ENCODE peak calls at places on chromosomes 1 and 21, in ten cellular contexts. J is IMR-90, W is prostate gland, N is spleen, U is H1, Y is A549, P is tibial nerve, R is breast epithelium, M is ovary, H is heart left ventricle. I is an unnamed sample.
A peak's percentile ranks its signal among the peaks of the same experiment; 100 is the strongest.

GRCh38 chr1:1906185-1907097 is 8.6 kb upstream of the CALML6 start:
- DNase-seq in J (peak; percentile 75), W (peak; percentile 80), N (peak; percentile 95), U (no peak), Y (peak; percentile 80), P (peak; percentile 69), R (peak; percentile 72), M (peak; percentile 85), H (peak; percentile 89), I (peak; percentile 86)

GRCh38 chr21:34132202-34132601 is 58.8 kb downstream of the MRPS6 start:
- DNase-seq in J (no peak), W (no peak), N (no peak), U (no peak), Y (no peak), P (no peak), R (no peak), M (no peak), H (no peak), I (peak; percentile 50)

GRCh38 chr1:38656741-38657140 is 202.8 kb downstream of the RRAGC start:
- DNase-seq in J (no peak), W (no peak), N (no peak), U (no peak), Y (no peak), P (no peak), R (no peak), M (no peak), H (no peak), I (no peak)

GRCh38 chr1:218377143-218377660 is 32.1 kb downstream of the TGFB2 start:
- DNase-seq in J (peak; percentile 99), W (peak; percentile 29), N (no peak), U (no peak), Y (peak; percentile 76), P (no peak), R (no peak), M (no peak), H (no peak), I (no peak)

GRCh38 chr1:83961571-83962295 is 37.2 kb downstream of the TTLL7 start:
- DNase-seq in J (peak; percentile 15), W (no peak), N (no peak), U (no peak), Y (no peak), P (no peak), R (no peak), M (no peak), H (no peak), I (no peak)

GRCh38 chr1:109246141-109246551 is 3.2 kb upstream of the CELSR2 start:
- DNase-seq in J (no peak), W (no peak), N (no peak), U (no peak), Y (no peak), P (no peak), R (no peak), M (no peak), H (no peak), I (no peak)

GRCh38 chr1:34597877-34598514 is 156.9 kb upstream of the GJB5 start:
- DNase-seq in J (peak; percentile 6), W (peak; percentile 43), N (peak; percentile 82), U (peak; percentile 62), Y (peak; percentile 46), P (peak; percentile 21), R (peak; percentile 17), M (peak; percentile 35), H (peak; percentile 45), I (peak; percentile 69)

GRCh38 chr1:17597651-17598050 is 58.2 kb downstream of the ARHGEF10L start:
- DNase-seq in J (no peak), W (no peak), N (no peak), U (no peak), Y (no peak), P (no peak), R (no peak), M (no peak), H (no peak), I (peak; percentile 37)

GRCh38 chr1:234532511-234532922 is 53.5 kb upstream of the TARBP1 start:
- DNase-seq in J (no peak), W (peak; percentile 85), N (no peak), U (no peak), Y (no peak), P (no peak), R (peak; percentile 79), M (no peak), H (peak; percentile 67), I (peak; percentile 57)

GRCh38 chr1:244865028-244865371 is 657 bp upstream of the HNRNPU start:
- DNase-seq in J (no peak), W (no peak), N (peak; percentile 86), U (no peak), Y (peak; percentile 26), P (no peak), R (no peak), M (peak; percentile 50), H (peak; percentile 31), I (peak; percentile 22)

GRCh38 chr1:208682664-208683013 is 438.5 kb upstream of the PLXNA2 start:
- DNase-seq in J (no peak), W (no peak), N (no peak), U (no peak), Y (no peak), P (no peak), R (no peak), M (no peak), H (no peak), I (no peak)

GRCh38 chr1:2628191-2628932 is 4.5 kb downstream of the MMEL1 start:
- DNase-seq in J (no peak), W (no peak), N (peak; percentile 61), U (no peak), Y (no peak), P (no peak), R (no peak), M (no peak), H (no peak), I (no peak)

GRCh38 chr1:110390692-110391232 is at the start of gene SLC16A4:
- DNase-seq in J (peak; percentile 81), W (no peak), N (no peak), U (no peak), Y (peak; percentile 36), P (no peak), R (peak; percentile 56), M (peak; percentile 50), H (no peak), I (peak; percentile 57)

GRCh38 chr1:179714159-179714558 is 28.9 kb upstream of the FAM163A start:
- DNase-seq in J (no peak), W (no peak), N (no peak), U (no peak), Y (no peak), P (no peak), R (no peak), M (no peak), H (no peak), I (no peak)

GRCh38 chr1:179714623-179715022 is 28.5 kb upstream of the FAM163A start:
- DNase-seq in J (no peak), W (no peak), N (no peak), U (no peak), Y (no peak), P (no peak), R (no peak), M (no peak), H (no peak), I (no peak)

DNA sequence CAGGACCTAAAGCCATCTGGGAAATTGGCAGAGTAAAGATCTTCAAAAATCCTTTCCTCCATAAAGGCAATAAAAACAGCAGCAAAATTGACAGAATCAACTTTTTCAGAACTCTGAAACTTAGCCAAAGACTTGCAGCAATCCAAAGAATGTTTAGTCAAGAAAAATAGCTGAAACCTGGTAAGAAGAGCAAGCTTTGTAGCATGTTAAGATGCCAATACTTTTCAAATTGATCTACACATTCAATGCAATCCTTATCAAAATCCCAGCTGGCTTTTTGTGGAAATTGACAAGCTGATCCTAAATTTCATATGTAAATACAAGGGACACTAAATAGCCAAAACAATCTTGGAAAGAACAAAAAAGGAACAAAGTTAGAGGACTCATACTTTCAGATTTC is 23.8 kb upstream of the FAM163A start:
- DNase-seq in J (no peak), W (no peak), N (no peak), U (no peak), Y (no peak), P (no peak), R (no peak), M (no peak), H (no peak), I (no peak)
- H3K9me3 ChIP-seq in J (peaks cover 4% of the 10 kb centered on the region), W (no peaks in the 10 kb centered on the region), N (no peaks in the 10 kb centered on the region), U (peaks cover 7% of the 10 kb centered on the region), Y (peaks cover 44% of the 10 kb centered on the region), P (no peaks in the 10 kb centered on the region), R (peaks cover 27% of the 10 kb centered on the region), M (no peaks in the 10 kb centered on the region), H (peaks cover 4% of the 10 kb centered on the region), I (no peaks in the 10 kb centered on the region)

DNA sequence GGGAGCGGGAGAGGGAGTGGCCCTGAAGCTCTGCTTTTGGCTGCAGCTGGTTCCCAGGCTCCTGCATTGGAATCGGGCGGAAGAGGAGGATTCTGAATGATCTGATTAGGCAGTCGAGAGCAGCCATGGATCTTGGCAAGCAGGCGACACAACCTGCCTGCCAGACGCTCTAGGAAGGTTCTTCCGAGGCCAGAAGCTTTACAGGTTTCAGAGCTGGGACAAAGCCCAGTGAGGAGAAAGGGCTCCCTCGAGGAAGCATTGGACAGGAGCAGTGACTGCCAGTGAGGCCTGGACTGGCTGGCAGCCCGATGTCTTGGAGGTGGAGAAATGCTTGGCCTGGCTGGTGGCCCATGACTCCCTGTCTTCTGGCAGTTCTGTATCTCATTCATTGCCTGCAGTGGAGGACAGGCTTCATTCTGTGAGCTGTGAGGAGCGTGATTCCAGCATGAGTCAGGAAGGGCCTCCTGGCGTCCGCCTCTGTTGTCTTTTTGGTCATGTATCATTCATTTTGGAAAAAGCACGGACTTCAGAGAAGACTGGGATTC is 132.7 kb upstream of the IPO9 start:
- DNase-seq in J (peak; percentile 93), W (peak; percentile 95), N (no peak), U (no peak), Y (no peak), P (peak; percentile 86), R (peak; percentile 96), M (peak; percentile 76), H (peak; percentile 83), I (peak; percentile 97)
- TF ChIP-seq POLR2A in J (no peak), W (no peak), N (no peak), U (no peak), Y (no peak), P (no peak), R (no peak), M (no peak), H (no peak), I (no peak)

DNA sequence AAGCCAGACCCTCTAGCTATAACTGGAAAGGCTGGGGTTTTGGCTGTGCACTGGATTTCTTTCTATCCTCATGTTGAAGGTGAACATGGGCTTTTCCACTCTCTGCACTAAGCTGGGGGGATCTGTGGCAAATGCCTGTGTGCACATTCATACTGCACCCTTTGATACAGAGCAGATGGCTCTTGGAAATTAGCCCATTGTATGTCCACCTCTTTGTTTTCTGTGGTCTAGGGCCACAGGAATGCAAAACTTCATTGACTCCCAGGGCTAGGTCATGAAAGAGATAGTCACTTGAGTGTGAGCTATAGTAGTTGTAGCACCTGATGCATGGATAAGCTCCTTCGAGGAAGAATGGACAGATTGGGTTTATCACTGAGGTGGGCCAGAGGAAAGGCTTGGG is 5.7 kb upstream of the OR14A16 start:
- DNase-seq in J (no peak), W (no peak), N (no peak), U (no peak), Y (no peak), P (no peak), R (no peak), M (no peak), H (no peak), I (no peak)
- H3K9me3 ChIP-seq in J (peaks cover 22% of the 10 kb centered on the region), W (no peaks in the 10 kb centered on the region), N (no peaks in the 10 kb centered on the region), U (peaks cover 53% of the 10 kb centered on the region), Y (no peaks in the 10 kb centered on the region), P (no peaks in the 10 kb centered on the region), R (no peaks in the 10 kb centered on the region), M (no peaks in the 10 kb centered on the region), H (no peaks in the 10 kb centered on the region), I (no peaks in the 10 kb centered on the region)

GRCh38 chr1:21878840-21879478 is 58.2 kb downstream of the HSPG2 start:
- DNase-seq in J (no peak), W (no peak), N (peak; percentile 56), U (no peak), Y (no peak), P (no peak), R (no peak), M (no peak), H (no peak), I (no peak)
- TF ChIP-seq POLR2A in J (no peak), W (no peak), N (no peak), U (no peak), Y (no peak), P (no peak), R (no peak), M (no peak), H (no peak), I (no peak)

I was measured in thyroid gland.